ENCODE peak calls at places on chromosomes 5 and 9, in seven cellular contexts. One of them, this sample, is unnamed.

GRCh38 chr9:745761-746414 is 95.6 kb upstream of the DMRT1 start:
- DNase-seq in activated CD8-positive, alpha-beta T cell treated with anti-CD3 and anti-CD28 coated beads for 36 hours: no peak
- DNase-seq in GM12865: no peak
- DNase-seq in sigmoid colon: peak
- DNase-seq in mammary epithelial cell: no peak
- DNase-seq in mesothelial cell of epicardium: no peak
- DNase-seq in transverse colon: no peak
- DNase-seq in this sample: no peak

GRCh38 chr9:74645007-74645639 is 148.0 kb downstream of the RORB start:
- DNase-seq in sigmoid colon: no peak
- DNase-seq in transverse colon: no peak
- DNase-seq in GM12865: peak
- DNase-seq in mesothelial cell of epicardium: no peak
- DNase-seq in activated CD8-positive, alpha-beta T cell treated with anti-CD3 and anti-CD28 coated beads for 36 hours: no peak
- DNase-seq in mammary epithelial cell: peak
- DNase-seq in this sample: peak

GRCh38 chr9:98864257-98865180 is 57.0 kb downstream of the GALNT12 start:
- DNase-seq in GM12865: no peak
- DNase-seq in activated CD8-positive, alpha-beta T cell treated with anti-CD3 and anti-CD28 coated beads for 36 hours: no peak
- DNase-seq in transverse colon: no peak
- DNase-seq in mammary epithelial cell: no peak
- DNase-seq in sigmoid colon: peak
- DNase-seq in mesothelial cell of epicardium: no peak
- DNase-seq in this sample: no peak

GRCh38 chr9:113503613-113504230 is 40.2 kb downstream of the RGS3 start:
- DNase-seq in activated CD8-positive, alpha-beta T cell treated with anti-CD3 and anti-CD28 coated beads for 36 hours: no peak
- DNase-seq in mammary epithelial cell: no peak
- DNase-seq in GM12865: no peak
- DNase-seq in mesothelial cell of epicardium: no peak
- DNase-seq in transverse colon: no peak
- DNase-seq in sigmoid colon: no peak
- DNase-seq in this sample: no peak

GRCh38 chr9:113635586-113635985 is 172.1 kb downstream of the RGS3 start:
- DNase-seq in sigmoid colon: peak
- DNase-seq in mammary epithelial cell: no peak
- DNase-seq in activated CD8-positive, alpha-beta T cell treated with anti-CD3 and anti-CD28 coated beads for 36 hours: no peak
- DNase-seq in transverse colon: no peak
- DNase-seq in GM12865: no peak
- DNase-seq in mesothelial cell of epicardium: no peak
- DNase-seq in this sample: no peak

GRCh38 chr5:109653840-109654239 is 35.9 kb upstream of the MAN2A1 start:
- DNase-seq in sigmoid colon: no peak
- DNase-seq in mesothelial cell of epicardium: no peak
- DNase-seq in GM12865: no peak
- DNase-seq in activated CD8-positive, alpha-beta T cell treated with anti-CD3 and anti-CD28 coated beads for 36 hours: no peak
- DNase-seq in mammary epithelial cell: no peak
- DNase-seq in transverse colon: no peak
- DNase-seq in this sample: no peak

GRCh38 chr5:80712914-80713313 is 58.1 kb upstream of the DHFR start:
- DNase-seq in GM12865: no peak
- DNase-seq in activated CD8-positive, alpha-beta T cell treated with anti-CD3 and anti-CD28 coated beads for 36 hours: no peak
- DNase-seq in sigmoid colon: no peak
- DNase-seq in transverse colon: no peak
- DNase-seq in mammary epithelial cell: no peak
- DNase-seq in mesothelial cell of epicardium: no peak
- DNase-seq in this sample: no peak

GRCh38 chr9:26974927-26975326 is 18.7 kb downstream of the IFT74 start:
- DNase-seq in transverse colon: no peak
- DNase-seq in sigmoid colon: no peak
- DNase-seq in mesothelial cell of epicardium: no peak
- DNase-seq in mammary epithelial cell: no peak
- DNase-seq in GM12865: no peak
- DNase-seq in activated CD8-positive, alpha-beta T cell treated with anti-CD3 and anti-CD28 coated beads for 36 hours: no peak
- DNase-seq in this sample: no peak

GRCh38 chr5:473344-474192 is 30.6 kb downstream of the EXOC3 start:
- DNase-seq in mammary epithelial cell: peak
- DNase-seq in activated CD8-positive, alpha-beta T cell treated with anti-CD3 and anti-CD28 coated beads for 36 hours: peak
- DNase-seq in transverse colon: peak
- DNase-seq in sigmoid colon: peak
- DNase-seq in GM12865: peak
- DNase-seq in mesothelial cell of epicardium: peak
- DNase-seq in this sample: no peak

GRCh38 chr5:158354958-158355357 is 496.0 kb upstream of the CLINT1 start:
- DNase-seq in activated CD8-positive, alpha-beta T cell treated with anti-CD3 and anti-CD28 coated beads for 36 hours: no peak
- DNase-seq in mammary epithelial cell: no peak
- DNase-seq in GM12865: peak
- DNase-seq in sigmoid colon: no peak
- DNase-seq in transverse colon: no peak
- DNase-seq in mesothelial cell of epicardium: no peak
- DNase-seq in this sample: no peak

GRCh38 chr5:17020586-17021362 is 84.7 kb upstream of the MYO10 start:
- DNase-seq in activated CD8-positive, alpha-beta T cell treated with anti-CD3 and anti-CD28 coated beads for 36 hours: no peak
- DNase-seq in transverse colon: no peak
- DNase-seq in mesothelial cell of epicardium: no peak
- DNase-seq in mammary epithelial cell: no peak
- DNase-seq in GM12865: peak
- DNase-seq in sigmoid colon: no peak
- DNase-seq in this sample: no peak

GRCh38 chr5:57231607-57232006 is 57.7 kb downstream of the GPBP1 start:
- DNase-seq in mesothelial cell of epicardium: no peak
- DNase-seq in GM12865: no peak
- DNase-seq in transverse colon: no peak
- DNase-seq in activated CD8-positive, alpha-beta T cell treated with anti-CD3 and anti-CD28 coated beads for 36 hours: no peak
- DNase-seq in mammary epithelial cell: no peak
- DNase-seq in sigmoid colon: no peak
- DNase-seq in this sample: no peak

GRCh38 chr5:56456002-56456401 is 222.9 kb upstream of the ANKRD55 start:
- DNase-seq in sigmoid colon: no peak
- DNase-seq in mammary epithelial cell: no peak
- DNase-seq in GM12865: no peak
- DNase-seq in mesothelial cell of epicardium: no peak
- DNase-seq in activated CD8-positive, alpha-beta T cell treated with anti-CD3 and anti-CD28 coated beads for 36 hours: no peak
- DNase-seq in transverse colon: no peak
- DNase-seq in this sample: no peak

GRCh38 chr5:150038547-150038946 is 38.0 kb downstream of the HMGXB3 start:
- DNase-seq in sigmoid colon: no peak
- DNase-seq in activated CD8-positive, alpha-beta T cell treated with anti-CD3 and anti-CD28 coated beads for 36 hours: no peak
- DNase-seq in mesothelial cell of epicardium: no peak
- DNase-seq in transverse colon: no peak
- DNase-seq in mammary epithelial cell: no peak
- DNase-seq in GM12865: no peak
- DNase-seq in this sample: no peak

GRCh38 chr5:32476891-32477290 is 32.4 kb upstream of the ZFR start:
- DNase-seq in transverse colon: no peak
- DNase-seq in activated CD8-positive, alpha-beta T cell treated with anti-CD3 and anti-CD28 coated beads for 36 hours: no peak
- DNase-seq in GM12865: no peak
- DNase-seq in mesothelial cell of epicardium: no peak
- DNase-seq in sigmoid colon: no peak
- DNase-seq in mammary epithelial cell: no peak
- DNase-seq in this sample: no peak

GRCh38 chr9:69745716-69746538 is 13.9 kb downstream of the PTAR1 start:
- DNase-seq in activated CD8-positive, alpha-beta T cell treated with anti-CD3 and anti-CD28 coated beads for 36 hours: no peak
- DNase-seq in mammary epithelial cell: no peak
- DNase-seq in sigmoid colon: no peak
- DNase-seq in mesothelial cell of epicardium: no peak
- DNase-seq in GM12865: no peak
- DNase-seq in transverse colon: no peak
- DNase-seq in this sample: no peak

GRCh38 chr9:86077286-86077685 is 22.1 kb downstream of the GOLM1 start:
- DNase-seq in mammary epithelial cell: no peak
- DNase-seq in GM12865: no peak
- DNase-seq in transverse colon: peak
- DNase-seq in mesothelial cell of epicardium: no peak
- DNase-seq in sigmoid colon: peak
- DNase-seq in activated CD8-positive, alpha-beta T cell treated with anti-CD3 and anti-CD28 coated beads for 36 hours: no peak
- DNase-seq in this sample: no peak

GRCh38 chr5:82100303-82101077 is 128.7 kb downstream of the ATG10 start:
- DNase-seq in mammary epithelial cell: peak
- DNase-seq in mesothelial cell of epicardium: no peak
- DNase-seq in transverse colon: no peak
- DNase-seq in sigmoid colon: no peak
- DNase-seq in activated CD8-positive, alpha-beta T cell treated with anti-CD3 and anti-CD28 coated beads for 36 hours: no peak
- DNase-seq in GM12865: peak
- DNase-seq in this sample: peak

GRCh38 chr5:78717674-78718073 is 69.1 kb upstream of the LHFPL2 start:
- DNase-seq in mammary epithelial cell: no peak
- DNase-seq in mesothelial cell of epicardium: no peak
- DNase-seq in activated CD8-positive, alpha-beta T cell treated with anti-CD3 and anti-CD28 coated beads for 36 hours: no peak
- DNase-seq in sigmoid colon: no peak
- DNase-seq in GM12865: no peak
- DNase-seq in transverse colon: no peak
- DNase-seq in this sample: no peak

GRCh38 chr9:83957029-83957513 is 22.9 kb downstream of the HNRNPK start:
- DNase-seq in mesothelial cell of epicardium: no peak
- DNase-seq in mammary epithelial cell: no peak
- DNase-seq in GM12865: no peak
- DNase-seq in transverse colon: peak
- DNase-seq in activated CD8-positive, alpha-beta T cell treated with anti-CD3 and anti-CD28 coated beads for 36 hours: no peak
- DNase-seq in sigmoid colon: no peak
- DNase-seq in this sample: no peak

GRCh38 chr9:127854169-127854833 is at the start of gene ENG:
- DNase-seq in mesothelial cell of epicardium: no peak
- DNase-seq in transverse colon: peak
- DNase-seq in mammary epithelial cell: peak
- DNase-seq in activated CD8-positive, alpha-beta T cell treated with anti-CD3 and anti-CD28 coated beads for 36 hours: peak
- DNase-seq in GM12865: no peak
- DNase-seq in sigmoid colon: peak
- DNase-seq in this sample: no peak

GRCh38 chr5:149826574-149826973 is 96.5 kb downstream of the PPARGC1B start:
- DNase-seq in sigmoid colon: peak
- DNase-seq in activated CD8-positive, alpha-beta T cell treated with anti-CD3 and anti-CD28 coated beads for 36 hours: no peak
- DNase-seq in GM12865: no peak
- DNase-seq in mesothelial cell of epicardium: no peak
- DNase-seq in transverse colon: no peak
- DNase-seq in mammary epithelial cell: no peak
- DNase-seq in this sample: no peak

GRCh38 chr5:34051374-34051980 is 8.5 kb upstream of the C1QTNF3 start:
- DNase-seq in mesothelial cell of epicardium: no peak
- DNase-seq in mammary epithelial cell: no peak
- DNase-seq in activated CD8-positive, alpha-beta T cell treated with anti-CD3 and anti-CD28 coated beads for 36 hours: no peak
- DNase-seq in transverse colon: no peak
- DNase-seq in sigmoid colon: no peak
- DNase-seq in GM12865: no peak
- DNase-seq in this sample: no peak

GRCh38 chr9:134525841-134526797 is 115.5 kb upstream of the COL5A1 start:
- DNase-seq in mesothelial cell of epicardium: no peak
- DNase-seq in GM12865: no peak
- DNase-seq in transverse colon: no peak
- DNase-seq in sigmoid colon: no peak
- DNase-seq in activated CD8-positive, alpha-beta T cell treated with anti-CD3 and anti-CD28 coated beads for 36 hours: no peak
- DNase-seq in mammary epithelial cell: no peak
- DNase-seq in this sample: no peak
- TF ChIP-seq CTCF in mesothelial cell of epicardium: no peak
- TF ChIP-seq CTCF in GM12865: no peak
- TF ChIP-seq CTCF in transverse colon: no peak
- TF ChIP-seq CTCF in sigmoid colon: no peak
- TF ChIP-seq CTCF in activated CD8-positive, alpha-beta T cell treated with anti-CD3 and anti-CD28 coated beads for 36 hours: no peak
- TF ChIP-seq CTCF in mammary epithelial cell: no peak
- TF ChIP-seq CTCF in this sample: no peak

GRCh38 chr5:14734382-14734781 is 69.9 kb downstream of the OTULIN start:
- DNase-seq in sigmoid colon: no peak
- DNase-seq in transverse colon: no peak
- DNase-seq in mesothelial cell of epicardium: no peak
- DNase-seq in mammary epithelial cell: no peak
- DNase-seq in GM12865: no peak
- DNase-seq in activated CD8-positive, alpha-beta T cell treated with anti-CD3 and anti-CD28 coated beads for 36 hours: no peak
- DNase-seq in this sample: no peak

GRCh38 chr5:14730881-14731280 is 66.4 kb downstream of the OTULIN start:
- DNase-seq in mammary epithelial cell: no peak
- DNase-seq in mesothelial cell of epicardium: no peak
- DNase-seq in GM12865: no peak
- DNase-seq in activated CD8-positive, alpha-beta T cell treated with anti-CD3 and anti-CD28 coated beads for 36 hours: no peak
- DNase-seq in transverse colon: no peak
- DNase-seq in sigmoid colon: no peak
- DNase-seq in this sample: no peak

GRCh38 chr5:14735944-14736343 is 71.4 kb downstream of the OTULIN start:
- DNase-seq in mammary epithelial cell: no peak
- DNase-seq in transverse colon: no peak
- DNase-seq in activated CD8-positive, alpha-beta T cell treated with anti-CD3 and anti-CD28 coated beads for 36 hours: no peak
- DNase-seq in GM12865: no peak
- DNase-seq in mesothelial cell of epicardium: no peak
- DNase-seq in sigmoid colon: no peak
- DNase-seq in this sample: no peak

GRCh38 chr5:14732991-14733390 is 68.5 kb downstream of the OTULIN start:
- DNase-seq in transverse colon: no peak
- DNase-seq in GM12865: no peak
- DNase-seq in mesothelial cell of epicardium: no peak
- DNase-seq in mammary epithelial cell: no peak
- DNase-seq in activated CD8-positive, alpha-beta T cell treated with anti-CD3 and anti-CD28 coated beads for 36 hours: no peak
- DNase-seq in sigmoid colon: no peak
- DNase-seq in this sample: no peak

DNA sequence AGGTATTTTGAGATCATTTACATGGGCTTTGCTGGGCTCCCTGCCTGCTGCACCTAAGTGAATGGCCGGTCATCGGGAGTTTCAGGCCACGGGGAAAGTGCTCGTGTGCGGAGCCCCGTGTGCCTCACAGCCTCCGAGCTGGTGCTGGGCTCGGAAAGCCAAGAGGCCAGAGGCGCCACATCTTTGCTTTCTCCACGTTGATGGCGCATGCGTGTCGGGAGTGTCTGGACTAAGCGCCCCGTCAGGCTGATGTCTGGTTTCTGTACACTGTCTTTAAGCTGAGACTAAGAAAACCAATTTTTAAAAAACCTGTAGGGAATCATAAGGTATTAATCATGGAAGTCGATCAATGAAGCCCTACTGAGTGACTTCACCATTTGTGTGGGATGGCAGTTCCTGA is 69.1 kb downstream of the OTULIN start:
- DNase-seq in mammary epithelial cell: no peak
- DNase-seq in mesothelial cell of epicardium: no peak
- DNase-seq in sigmoid colon: no peak
- DNase-seq in GM12865: no peak
- DNase-seq in activated CD8-positive, alpha-beta T cell treated with anti-CD3 and anti-CD28 coated beads for 36 hours: no peak
- DNase-seq in transverse colon: no peak
- DNase-seq in this sample: no peak
- TF ChIP-seq CTCF in mammary epithelial cell: no peak
- TF ChIP-seq CTCF in mesothelial cell of epicardium: no peak
- TF ChIP-seq CTCF in sigmoid colon: no peak
- TF ChIP-seq CTCF in GM12865: no peak
- TF ChIP-seq CTCF in activated CD8-positive, alpha-beta T cell treated with anti-CD3 and anti-CD28 coated beads for 36 hours: no peak
- TF ChIP-seq CTCF in transverse colon: no peak
- TF ChIP-seq CTCF in this sample: no peak

DNA sequence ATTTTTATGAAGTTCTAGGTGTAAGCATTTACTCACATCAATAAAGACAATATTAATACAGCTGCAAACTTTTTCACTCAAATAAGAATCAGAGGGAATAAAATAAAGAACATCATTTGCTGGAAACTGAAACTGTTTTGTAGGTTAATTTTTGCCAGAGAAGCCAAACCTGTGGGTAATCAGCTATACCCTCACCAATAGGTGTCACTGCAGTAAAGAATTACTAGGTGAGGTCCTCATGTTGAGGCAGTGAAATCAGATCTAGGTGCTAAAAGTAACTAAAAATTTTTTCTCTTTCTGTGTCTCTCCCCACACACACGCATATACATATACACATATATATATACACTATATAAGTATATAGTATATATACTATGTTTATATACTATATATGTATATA is 1016.3 kb upstream of the SEMA6A start:
- DNase-seq in mammary epithelial cell: no peak
- DNase-seq in activated CD8-positive, alpha-beta T cell treated with anti-CD3 and anti-CD28 coated beads for 36 hours: no peak
- DNase-seq in transverse colon: no peak
- DNase-seq in mesothelial cell of epicardium: no peak
- DNase-seq in GM12865: peak
- DNase-seq in sigmoid colon: no peak
- DNase-seq in this sample: peak
- TF ChIP-seq CTCF in mammary epithelial cell: peak
- TF ChIP-seq CTCF in activated CD8-positive, alpha-beta T cell treated with anti-CD3 and anti-CD28 coated beads for 36 hours: no peak
- TF ChIP-seq CTCF in transverse colon: no peak
- TF ChIP-seq CTCF in mesothelial cell of epicardium: no peak
- TF ChIP-seq CTCF in GM12865: no peak
- TF ChIP-seq CTCF in sigmoid colon: no peak
- TF ChIP-seq CTCF in this sample: peak

GRCh38 chr9:114960276-114960675 is 29.9 kb upstream of the TNFSF8 start:
- DNase-seq in transverse colon: no peak
- DNase-seq in mesothelial cell of epicardium: no peak
- DNase-seq in sigmoid colon: no peak
- DNase-seq in GM12865: no peak
- DNase-seq in activated CD8-positive, alpha-beta T cell treated with anti-CD3 and anti-CD28 coated beads for 36 hours: no peak
- DNase-seq in mammary epithelial cell: no peak
- DNase-seq in this sample: no peak
- TF ChIP-seq CTCF in transverse colon: no peak
- TF ChIP-seq CTCF in mesothelial cell of epicardium: no peak
- TF ChIP-seq CTCF in sigmoid colon: no peak
- TF ChIP-seq CTCF in GM12865: no peak
- TF ChIP-seq CTCF in activated CD8-positive, alpha-beta T cell treated with anti-CD3 and anti-CD28 coated beads for 36 hours: no peak
- TF ChIP-seq CTCF in mammary epithelial cell: no peak
- TF ChIP-seq CTCF in this sample: no peak

This sample was measured in GM10248.